ENCODE peak calls at places on chromosome 3, in eight cellular contexts. I is astrocyte of the spinal cord; Q is substantia nigra; T is HFFc6; D is cardiac fibroblast; A is stimulated activated CD4-positive, alpha-beta T cell treated with anti-CD3 and anti-CD28 coated beads, Interleukin-1b, Interleukin-23, amount 100 ng/mL, for 48 hours; H is GM04503; O is activated naive CD4-positive, alpha-beta T cell treated with anti-CD3 and anti-CD28 coated beads, Interleukin-2, amount 50 U/mL, for 72 hours. X is an unnamed sample.

GRCh38 chr3:64667138-64667537 is 20.7 kb downstream of the ADAMTS9 start:
- DNase-seq in H (no peak), T (no peak), A (no peak), D (peak; percentile 42), O (no peak), I (no peak), Q (no peak), X (no peak)

GRCh38 chr3:58034738-58035511 is 26.7 kb downstream of the FLNB start:
- DNase-seq in T (no peak), I (no peak), H (no peak), A (peak; percentile 53), Q (no peak), D (no peak), O (peak; percentile 40), X (no peak)

GRCh38 chr3:47010050-47010712 is 30.7 kb downstream of the NBEAL2 start:
- DNase-seq in D (no peak), A (peak; percentile 8), O (no peak), H (no peak), I (no peak), Q (no peak), T (no peak), X (peak; percentile 15)

GRCh38 chr3:195859061-195859845 is 47.5 kb upstream of the MUC4 start:
- DNase-seq in Q (peak; percentile 44), H (no peak), A (peak; percentile 71), D (peak; percentile 68), I (peak; percentile 55), T (peak; percentile 24), O (peak; percentile 89), X (peak; percentile 85)

GRCh38 chr3:180684807-180685206 is 5.5 kb upstream of the CCDC39 start:
- DNase-seq in O (no peak), Q (no peak), H (no peak), I (no peak), A (no peak), D (no peak), T (no peak), X (no peak)

GRCh38 chr3:128054363-128054762 is 2.1 kb downstream of the SEC61A1 start:
- DNase-seq in H (peak; percentile 28), T (peak; percentile 83), A (no peak), O (no peak), D (no peak), I (peak; percentile 41), Q (no peak), X (peak; percentile 83)

GRCh38 chr3:15905041-15905440 is 107.3 kb upstream of the ANKRD28 start:
- DNase-seq in T (no peak), I (no peak), H (no peak), A (no peak), Q (no peak), D (no peak), O (no peak), X (no peak)

GRCh38 chr3:73729969-73730440 is 105.3 kb upstream of the PDZRN3 start:
- DNase-seq in T (no peak), O (no peak), Q (no peak), A (no peak), I (no peak), H (no peak), D (no peak), X (no peak)

GRCh38 chr3:150899141-150899540 is 6.1 kb downstream of the MINDY4B start:
- DNase-seq in T (no peak), Q (no peak), O (no peak), H (no peak), A (no peak), I (no peak), D (no peak), X (no peak)

GRCh38 chr3:59685432-59685831 is 635.6 kb upstream of the CFAP20DC start:
- DNase-seq in A (no peak), Q (no peak), D (no peak), I (no peak), T (no peak), H (no peak), O (no peak), X (no peak)

GRCh38 chr3:42666022-42666421 is 12.5 kb downstream of the ZBTB47 start:
- DNase-seq in D (no peak), O (no peak), T (no peak), A (no peak), I (no peak), H (no peak), Q (no peak), X (no peak)

GRCh38 chr3:198071602-198072285 is 111.7 kb downstream of the LMLN start:
- DNase-seq in O (peak; percentile 60), D (peak; percentile 93), Q (no peak), I (peak; percentile 99), T (peak; percentile 93), H (peak; percentile 55), A (peak; percentile 74), X (peak; percentile 43)

GRCh38 chr3:52438579-52439425 is 6.1 kb downstream of the SEMA3G start:
- DNase-seq in I (no peak), T (no peak), H (no peak), A (no peak), O (no peak), Q (no peak), D (no peak), X (no peak)

GRCh38 chr3:106371605-106372292 is 502.9 kb upstream of the CBLB start:
- DNase-seq in D (peak; percentile 30), H (no peak), T (no peak), A (no peak), O (no peak), I (no peak), Q (no peak), X (no peak)

GRCh38 chr3:132916096-132916495 is 122.1 kb upstream of the TMEM108 start:
- DNase-seq in Q (no peak), D (peak; percentile 41), H (no peak), T (no peak), O (no peak), I (peak; percentile 52), A (no peak), X (no peak)

GRCh38 chr3:138369151-138369900 is 20.9 kb downstream of the MRAS start:
- DNase-seq in A (no peak), I (no peak), D (peak; percentile 17), O (no peak), H (no peak), T (no peak), Q (no peak), X (no peak)

GRCh38 chr3:131868203-131868602 is 166.6 kb downstream of the CPNE4 start:
- DNase-seq in D (no peak), T (no peak), Q (no peak), H (no peak), O (no peak), A (no peak), I (no peak), X (no peak)

X was measured in foreskin fibroblast.